ENCODE peak calls at places on chromosomes 13 and 19, in four cellular contexts. M is bronchial epithelial cell, E is brain microvascular endothelial cell, Z is thoracic aorta. O is an unnamed sample.

GRCh38 chr19:57974434-57974833 is at the start of gene C19orf18:
- DNase-seq in M (no peak), E (no peak), Z (no peak), O (no peak)

GRCh38 chr13:112968380-112968909 is 569 bp upstream of the MCF2L start:
- DNase-seq in M (no peak), E (no peak), Z (no peak), O (no peak)

GRCh38 chr13:24605923-24606372 is 74.3 kb upstream of the ATP12A start:
- DNase-seq in M (peak), E (peak), Z (no peak), O (no peak)

GRCh38 chr19:4456566-4456842 is 1.1 kb downstream of the UBXN6 start:
- DNase-seq in M (peak), E (peak), Z (no peak), O (no peak)

GRCh38 chr13:42575938-42576337 is 2.0 kb downstream of the TNFSF11 start:
- DNase-seq in M (no peak), E (no peak), Z (no peak), O (no peak)

GRCh38 chr19:17686592-17687042 is 1.5 kb downstream of the UNC13A start:
- DNase-seq in M (no peak), E (peak), Z (no peak), O (no peak)

GRCh38 chr13:79901336-79901735 is 420.4 kb downstream of the NDFIP2 start:
- DNase-seq in M (no peak), E (peak), Z (no peak), O (no peak)

GRCh38 chr19:47063874-47064273 is 15.4 kb upstream of the TMEM160 start:
- DNase-seq in M (no peak), E (no peak), Z (no peak), O (no peak)

GRCh38 chr13:20536992-20537391 is 11.3 kb upstream of the CRYL1 start:
- DNase-seq in M (no peak), E (no peak), Z (no peak), O (no peak)

GRCh38 chr19:15113245-15114152 is 6.3 kb downstream of the SYDE1 start:
- DNase-seq in M (no peak), E (no peak), Z (no peak), O (no peak)

GRCh38 chr13:33490461-33491327 is 205.1 kb upstream of the STARD13 start:
- DNase-seq in M (no peak), E (no peak), Z (no peak), O (no peak)

GRCh38 chr13:37747071-37747612 is 122.4 kb downstream of the TRPC4 start:
- DNase-seq in M (peak), E (peak), Z (no peak), O (peak)

GRCh38 chr19:940591-941291 is 14.9 kb downstream of the ARID3A start:
- DNase-seq in M (no peak), E (no peak), Z (peak), O (no peak)

GRCh38 chr19:30036154-30037129 is 94.4 kb downstream of the URI1 start:
- DNase-seq in M (no peak), E (peak), Z (no peak), O (no peak)

GRCh38 chr19:980133-980998 is 3.8 kb upstream of the WDR18 start:
- DNase-seq in M (no peak), E (no peak), Z (no peak), O (no peak)

GRCh38 chr13:98480915-98481510 is 95.9 kb downstream of the STK24 start:
- DNase-seq in M (no peak), E (peak), Z (no peak), O (no peak)

GRCh38 chr13:62964522-62964921 is 1548.9 kb upstream of the PCDH20 start:
- DNase-seq in M (no peak), E (no peak), Z (no peak), O (no peak)

GRCh38 chr13:41905600-41906254 is 55.2 kb downstream of the VWA8 start:
- DNase-seq in M (peak), E (no peak), Z (no peak), O (no peak)

GRCh38 chr13:67614577-67614976 is 384.4 kb upstream of the PCDH9 start:
- DNase-seq in M (no peak), E (no peak), Z (no peak), O (no peak)

GRCh38 chr13:39452834-39453233 is 150.2 kb downstream of the LHFPL6 start:
- DNase-seq in M (no peak), E (no peak), Z (no peak), O (no peak)

GRCh38 chr19:2148482-2149135 is 2.8 kb downstream of the AP3D1 start:
- DNase-seq in M (no peak), E (no peak), Z (no peak), O (no peak)

GRCh38 chr13:107900775-107901174 is 314.6 kb downstream of the LIG4 start:
- DNase-seq in M (no peak), E (peak), Z (no peak), O (no peak)

GRCh38 chr13:112889351-112890290 is 79.4 kb upstream of the MCF2L start:
- DNase-seq in M (no peak), E (no peak), Z (no peak), O (no peak)

DNA sequence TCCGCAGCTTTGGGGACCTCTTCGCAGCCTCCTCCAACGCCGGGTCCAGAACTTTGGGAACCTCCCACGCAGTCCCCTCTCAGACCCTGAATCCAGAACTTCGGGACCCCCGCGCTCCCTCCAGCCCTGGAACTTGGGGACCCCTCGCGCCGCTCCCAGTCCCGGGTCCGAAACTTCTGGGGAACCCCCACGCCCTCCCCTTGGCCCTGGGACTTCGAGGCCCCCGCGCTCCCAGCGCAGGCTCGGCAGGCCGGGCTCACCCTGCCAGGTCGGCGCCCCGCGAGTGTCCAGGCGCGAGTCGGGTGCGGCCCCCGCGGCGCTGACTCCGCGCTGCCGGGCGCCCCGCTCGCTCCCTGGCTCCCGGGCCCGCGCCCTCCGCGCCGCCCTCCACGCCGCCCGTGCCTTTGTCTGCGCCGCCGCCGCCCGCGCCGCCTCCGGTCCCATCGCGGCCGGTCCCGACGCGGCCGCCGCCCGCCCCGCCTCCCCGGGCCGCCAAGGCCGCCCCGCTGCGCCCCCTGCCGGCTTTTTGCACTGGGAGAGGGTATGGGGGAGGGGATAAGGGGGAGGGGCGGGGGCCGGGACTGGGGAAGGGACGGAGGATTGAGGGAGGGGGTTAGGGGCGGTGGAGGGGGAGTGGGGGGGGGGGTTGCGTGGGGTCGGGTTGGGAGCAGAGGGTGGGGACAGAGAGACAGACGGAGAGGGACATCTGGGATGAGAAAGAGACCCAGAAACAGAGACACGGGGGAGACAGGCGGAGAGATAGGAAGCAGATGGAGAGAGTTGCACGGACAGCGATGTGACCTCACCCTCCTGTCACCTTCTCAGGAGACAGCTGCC is at the start of gene HOMER3:
- DNase-seq in M (no peak), E (peak), Z (peak), O (no peak)
- TF ChIP-seq CTCF in M (peak), E (peak), Z (no peak), O (peak)

GRCh38 chr19:48715681-48716171 is 3.8 kb downstream of the MAMSTR start:
- DNase-seq in M (no peak), E (no peak), Z (no peak), O (no peak)

GRCh38 chr19:48718711-48719231 is 754 bp downstream of the MAMSTR start:
- DNase-seq in M (no peak), E (no peak), Z (no peak), O (no peak)

GRCh38 chr19:48714759-48715261 is 4.7 kb downstream of the MAMSTR start:
- DNase-seq in M (no peak), E (no peak), Z (no peak), O (no peak)

GRCh38 chr19:48715276-48715675 is 4.2 kb downstream of the MAMSTR start:
- DNase-seq in M (no peak), E (no peak), Z (no peak), O (no peak)

GRCh38 chr19:48717059-48717395 is 2.5 kb downstream of the MAMSTR start:
- DNase-seq in M (no peak), E (no peak), Z (no peak), O (no peak)
- H3K4me3 ChIP-seq in M (no peak), E (peak), Z (peak), O (peak)

GRCh38 chr19:13152854-13153626 is 2.8 kb downstream of the IER2 start:
- DNase-seq in M (peak), E (peak), Z (peak), O (no peak)

GRCh38 chr19:13153627-13154240 is 3.5 kb downstream of the IER2 start:
- DNase-seq in M (no peak), E (no peak), Z (no peak), O (no peak)

GRCh38 chr19:13155472-13156284 is 5.5 kb downstream of the IER2 start:
- DNase-seq in M (peak), E (peak), Z (no peak), O (no peak)

GRCh38 chr19:13154241-13154778 is 4.1 kb downstream of the IER2 start:
- DNase-seq in M (peak), E (peak), Z (peak), O (no peak)

DNA sequence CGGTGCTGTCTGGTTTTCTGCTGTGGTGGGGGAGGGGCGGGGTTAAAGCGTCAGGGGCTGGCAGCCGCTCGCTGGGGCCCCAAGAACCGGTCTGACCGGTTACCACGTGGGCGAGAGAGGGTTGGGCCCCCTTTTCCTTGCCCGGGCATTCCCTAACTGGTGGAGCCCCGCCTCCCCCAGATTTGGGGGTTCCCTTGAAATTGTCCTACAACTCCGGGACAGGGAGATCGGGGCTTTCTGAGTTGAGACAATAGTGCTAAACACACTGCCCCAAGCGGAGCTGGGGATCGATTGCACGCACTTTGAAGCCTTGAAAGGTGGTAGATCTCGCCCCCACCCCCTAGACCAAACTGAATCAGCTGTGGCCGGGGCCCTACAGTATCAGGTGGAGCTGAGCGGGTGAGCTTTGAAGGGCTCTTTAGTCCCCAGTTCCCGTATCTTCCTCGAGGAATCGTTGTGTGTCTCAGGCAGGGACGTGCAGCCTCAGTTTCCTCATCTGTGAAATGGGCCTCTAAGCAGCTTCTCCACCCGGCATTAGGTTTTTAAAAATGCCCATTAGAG is 4.8 kb downstream of the IER2 start:
- DNase-seq in M (peak), E (peak), Z (no peak), O (no peak)
- TF ChIP-seq CTCF in M (peak), E (peak), Z (no peak), O (peak)

GRCh38 chr19:7883105-7883504 is 5.2 kb upstream of the LRRC8E start:
- DNase-seq in M (no peak), E (no peak), Z (no peak), O (no peak)

GRCh38 chr19:7885818-7886217 is 2.5 kb upstream of the LRRC8E start:
- DNase-seq in M (no peak), E (no peak), Z (no peak), O (no peak)

GRCh38 chr19:7881910-7882309 is 6.4 kb upstream of the LRRC8E start:
- DNase-seq in M (no peak), E (no peak), Z (no peak), O (no peak)

GRCh38 chr19:7887408-7888144 is 734 bp upstream of the LRRC8E start:
- DNase-seq in M (no peak), E (no peak), Z (no peak), O (no peak)

DNA sequence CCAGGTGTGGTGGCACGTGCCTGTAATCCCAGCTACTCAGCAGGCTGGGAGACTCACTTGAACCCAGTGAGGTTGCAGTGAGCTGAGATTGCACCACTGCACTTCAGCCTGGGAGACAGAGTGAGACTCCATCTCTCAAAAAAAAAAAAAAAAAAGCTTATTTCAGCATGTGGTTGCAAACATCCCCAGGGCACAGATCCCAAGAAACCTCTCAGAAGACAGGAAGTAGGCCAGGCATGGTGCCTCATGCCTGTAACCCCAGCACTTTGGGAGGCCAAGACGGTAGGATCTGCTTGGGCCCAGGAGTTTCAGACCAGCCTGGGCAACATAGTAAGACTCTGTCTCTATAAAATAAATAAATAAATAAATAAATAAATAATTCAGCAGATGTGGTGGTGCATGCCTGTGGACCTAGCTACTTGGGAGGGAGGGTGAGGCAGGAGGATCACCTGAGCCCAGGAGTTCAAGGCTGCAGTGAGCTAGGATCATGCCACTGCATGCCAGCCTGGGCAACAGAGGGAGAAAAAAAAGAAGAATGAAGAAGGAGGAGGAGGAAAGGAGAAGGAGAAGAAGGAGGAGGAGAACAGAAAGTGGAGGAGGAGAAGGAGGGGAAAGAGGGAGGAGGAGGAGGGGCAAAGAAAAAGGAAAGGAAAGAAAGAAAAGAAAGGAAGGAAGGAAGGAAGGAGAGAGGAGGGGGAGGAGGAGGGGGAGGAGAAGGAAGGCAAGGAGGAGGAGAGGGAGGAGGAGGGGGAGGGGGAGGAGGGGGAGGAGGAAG is 4.3 kb upstream of the LRRC8E start:
- DNase-seq in M (no peak), E (no peak), Z (no peak), O (no peak)
- H3K4me3 ChIP-seq in M (no peak), E (no peak), Z (no peak), O (no peak)

DNA sequence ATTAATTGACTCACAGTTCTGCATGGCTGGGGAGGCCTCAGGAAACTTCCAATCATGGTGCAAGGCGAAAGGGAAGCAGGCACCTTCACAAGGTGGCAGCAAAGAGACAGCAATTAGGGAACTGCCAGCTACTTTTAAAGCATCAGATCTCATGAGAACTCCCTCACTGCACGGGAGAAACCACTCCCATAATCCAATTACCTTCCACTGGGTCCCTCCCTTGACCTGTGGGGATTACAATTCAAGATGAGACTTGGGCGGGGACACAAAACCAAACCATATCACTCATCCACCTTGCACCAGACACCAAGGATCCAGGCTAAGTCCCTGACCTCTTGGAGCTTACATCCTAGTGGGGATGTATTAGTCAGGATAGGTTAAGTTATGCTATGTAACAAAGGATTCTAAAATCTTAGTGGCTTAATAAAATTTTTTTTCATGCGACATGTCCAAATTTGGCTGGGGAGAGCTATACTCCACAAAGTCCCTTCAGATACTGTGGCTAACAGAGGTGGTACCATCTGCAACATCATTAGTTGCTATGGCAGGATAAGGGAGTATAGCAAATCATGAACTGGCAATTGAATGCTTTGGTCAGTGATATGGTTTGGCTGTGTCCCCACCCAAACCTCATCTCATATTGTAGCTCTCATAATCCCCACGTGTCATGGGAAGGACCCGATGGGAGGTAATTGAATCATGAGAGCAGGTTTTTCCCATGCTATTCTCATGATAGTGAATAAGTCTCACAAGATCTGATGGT is 8.3 kb upstream of the FAM187B start:
- DNase-seq in M (no peak), E (no peak), Z (no peak), O (no peak)
- TF ChIP-seq CTCF in M (peak), E (peak), Z (no peak), O (no peak)

GRCh38 chr19:28327905-28328304 is 885.0 kb downstream of the UQCRFS1 start:
- DNase-seq in M (no peak), E (no peak), Z (no peak), O (no peak)
- H3K4me3 ChIP-seq in M (no peak), E (no peak), Z (no peak), O (no peak)

DNA sequence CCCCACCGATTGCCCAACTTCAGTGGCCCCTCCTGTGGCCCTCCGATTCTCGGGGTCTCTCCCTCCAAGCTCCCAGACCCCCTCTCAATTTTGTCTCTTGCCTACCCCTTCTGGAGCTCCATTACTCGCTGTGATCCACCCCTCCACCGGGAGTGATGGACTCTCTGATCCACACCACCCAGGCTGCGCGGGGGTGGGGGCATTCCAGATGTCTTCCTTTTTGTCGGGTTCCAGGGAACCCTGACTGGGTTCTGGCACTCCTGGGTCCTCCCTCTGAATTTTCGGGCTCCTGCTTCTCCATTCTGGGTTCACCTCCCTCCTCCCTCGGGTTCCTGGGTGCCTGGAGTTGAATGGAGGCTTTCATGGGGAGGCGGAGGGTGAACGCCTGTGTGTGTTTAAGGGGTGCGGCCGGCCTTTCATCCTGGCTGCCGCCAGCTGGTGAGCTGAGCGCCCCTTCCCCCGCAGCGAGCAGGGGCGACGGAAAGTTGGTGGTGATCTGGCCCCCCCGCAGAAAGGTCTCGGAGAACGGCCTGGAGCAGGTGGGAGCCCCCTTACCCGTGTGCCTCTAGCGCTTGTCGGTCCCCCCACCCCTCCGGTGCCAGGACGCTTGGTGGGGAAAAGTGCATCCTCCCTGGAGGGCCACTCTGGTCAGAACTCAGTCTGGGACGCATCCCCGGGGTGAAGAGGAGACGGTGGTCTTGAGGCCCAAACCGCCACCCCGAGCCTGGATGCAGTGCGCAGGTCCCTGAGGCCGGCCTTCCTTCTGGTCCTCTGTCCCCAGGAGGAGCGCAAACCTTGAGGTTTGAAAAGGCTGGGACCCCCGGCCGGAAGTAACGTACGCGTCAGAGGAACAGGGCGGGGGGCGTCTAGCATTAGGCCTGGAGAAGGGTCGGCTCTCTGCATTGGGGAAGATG is 1.6 kb downstream of the MISP3 start:
- DNase-seq in M (peak), E (no peak), Z (no peak), O (no peak)
- TF ChIP-seq CTCF in M (no peak), E (no peak), Z (no peak), O (no peak)